ENCODE peak calls at places on chromosomes 7 and 10, in seven cellular contexts. N is tibial nerve, F is psoas muscle, Y is heart right ventricle, Q is cardiac muscle cell, Z is uterus, M is tibial artery. P is an unnamed sample.

GRCh38 chr7:74625446-74625845 is 32.1 kb upstream of the GTF2I start:
- DNase-seq in Q (no peak), F (no peak), Z (no peak), N (peak), Y (no peak), M (no peak), P (no peak)

GRCh38 chr10:127694580-127695193 is 42.3 kb upstream of the FOXI2 start:
- DNase-seq in M (no peak), Y (no peak), F (no peak), Q (peak), Z (no peak), N (no peak), P (peak)

GRCh38 chr10:71974489-71975011 is 10.4 kb downstream of the CHST3 start:
- DNase-seq in Y (no peak), Z (no peak), F (peak), N (no peak), Q (no peak), M (peak), P (no peak)

GRCh38 chr10:93083743-93084539 is 10.2 kb downstream of the CYP26A1 start:
- DNase-seq in F (no peak), Y (no peak), Z (no peak), M (no peak), Q (no peak), N (no peak), P (no peak)

GRCh38 chr10:17993361-17993760 is 41.6 kb downstream of the SLC39A12 start:
- DNase-seq in F (no peak), M (no peak), Z (no peak), Y (no peak), Q (no peak), N (no peak), P (no peak)

GRCh38 chr7:10644849-10645248 is 328.8 kb upstream of the PHF14 start:
- DNase-seq in F (no peak), M (no peak), Z (no peak), Y (no peak), Q (no peak), N (no peak), P (no peak)

GRCh38 chr10:89795840-89796239 is 94.5 kb downstream of the KIF20B start:
- DNase-seq in N (no peak), Z (no peak), Y (no peak), F (no peak), M (no peak), Q (no peak), P (no peak)

GRCh38 chr10:91163709-91164474 is 56.6 kb upstream of the PCGF5 start:
- DNase-seq in Q (peak), M (peak), Y (peak), N (peak), F (peak), Z (peak), P (peak)

GRCh38 chr7:41003031-41003925 is 699.6 kb downstream of the INHBA start:
- DNase-seq in Q (peak), Y (no peak), Z (no peak), F (peak), M (no peak), N (no peak), P (peak)

GRCh38 chr7:147547252-147547897 is 1043.2 kb upstream of the C7orf33 start:
- DNase-seq in Z (no peak), M (no peak), Y (no peak), F (no peak), Q (peak), N (no peak), P (peak)

GRCh38 chr7:116802144-116802747 is 60.1 kb upstream of the CAPZA2 start:
- DNase-seq in F (no peak), M (no peak), Z (no peak), Q (no peak), Y (no peak), N (no peak), P (no peak)

GRCh38 chr7:126178865-126179264 is 1073.9 kb downstream of the GRM8 start:
- DNase-seq in Y (no peak), F (no peak), Z (no peak), M (no peak), Q (no peak), N (no peak), P (no peak)

GRCh38 chr7:69596056-69596455 is 2.2 kb upstream of the AUTS2 start:
- DNase-seq in M (no peak), Q (no peak), N (no peak), Z (no peak), F (no peak), Y (no peak), P (no peak)

GRCh38 chr7:4235596-4235995 is 446.5 kb upstream of the FOXK1 start:
- DNase-seq in Q (no peak), Z (no peak), N (no peak), F (no peak), Y (no peak), M (peak), P (no peak)

GRCh38 chr7:45985902-45986301 is 64.8 kb upstream of the IGFBP3 start:
- DNase-seq in N (no peak), M (no peak), Q (no peak), Z (no peak), F (no peak), Y (no peak), P (no peak)

GRCh38 chr10:121154846-121155245 is 303.7 kb downstream of the WDR11 start:
- DNase-seq in F (no peak), Y (no peak), M (no peak), Q (no peak), N (peak), Z (no peak), P (no peak)

GRCh38 chr10:35400600-35401268 is 64.4 kb downstream of the CCNY start:
- DNase-seq in Z (no peak), N (no peak), Q (no peak), M (no peak), Y (no peak), F (no peak), P (no peak)

GRCh38 chr7:42283553-42283952 is 46.5 kb upstream of the GLI3 start:
- DNase-seq in N (no peak), Y (no peak), M (no peak), F (peak), Z (no peak), Q (no peak), P (no peak)

GRCh38 chr10:119687192-119688032 is 36.2 kb downstream of the BAG3 start:
- DNase-seq in F (no peak), M (no peak), Y (no peak), Z (no peak), N (no peak), Q (peak), P (no peak)

GRCh38 chr7:117023325-117023854 is 70.1 kb downstream of the ST7 start:
- DNase-seq in N (no peak), M (no peak), F (no peak), Z (no peak), Q (no peak), Y (no peak), P (no peak)

GRCh38 chr7:155355745-155356144 is 58.1 kb downstream of the INSIG1 start:
- DNase-seq in Z (no peak), Y (no peak), N (no peak), Q (no peak), M (peak), F (no peak), P (no peak)

GRCh38 chr7:116075351-116076145 is 45.0 kb upstream of the TFEC start:
- DNase-seq in M (no peak), Y (no peak), Z (no peak), F (no peak), N (no peak), Q (no peak), P (no peak)

GRCh38 chr7:22859676-22860290 is 37.1 kb upstream of the TOMM7 start:
- DNase-seq in Z (no peak), M (no peak), Q (no peak), F (no peak), Y (no peak), N (no peak), P (no peak)

GRCh38 chr7:155378580-155378934 is 79.4 kb upstream of the EN2 start:
- DNase-seq in F (no peak), Q (no peak), Z (no peak), M (no peak), Y (no peak), N (no peak), P (no peak)

GRCh38 chr7:25196132-25196896 is 32.0 kb downstream of the NPVF start:
- DNase-seq in F (no peak), Q (no peak), Z (no peak), Y (no peak), N (no peak), M (no peak), P (no peak)

GRCh38 chr10:14436233-14436632 is 105.5 kb upstream of the FRMD4A start:
- DNase-seq in Z (no peak), F (no peak), M (no peak), Q (no peak), N (no peak), Y (no peak), P (no peak)

GRCh38 chr10:69552268-69552667 is 21.0 kb downstream of the NEUROG3 start:
- DNase-seq in F (no peak), N (no peak), Z (no peak), Q (no peak), Y (no peak), M (no peak), P (no peak)

GRCh38 chr7:70630647-70631457 is 501.1 kb upstream of the GALNT17 start:
- DNase-seq in Q (no peak), N (no peak), F (peak), Y (no peak), Z (peak), M (no peak), P (no peak)

GRCh38 chr10:1163204-1163660 is 107.0 kb downstream of the WDR37 start:
- DNase-seq in Q (no peak), F (no peak), Y (no peak), N (no peak), M (peak), Z (no peak), P (no peak)

GRCh38 chr10:33216661-33217427 is 117.6 kb downstream of the NRP1 start:
- DNase-seq in Y (no peak), F (no peak), Q (no peak), M (no peak), Z (no peak), N (no peak), P (no peak)

GRCh38 chr7:92437956-92438491 is 9.3 kb upstream of the GATAD1 start:
- DNase-seq in N (no peak), Z (no peak), M (no peak), Y (no peak), Q (no peak), F (no peak), P (no peak)

GRCh38 chr7:149285581-149285975 is 23.6 kb downstream of the ZNF783 start:
- DNase-seq in Y (peak), F (no peak), Q (peak), N (no peak), M (no peak), Z (no peak), P (no peak)

GRCh38 chr7:27872281-27873005 is 132.5 kb downstream of the TAX1BP1 start:
- DNase-seq in Z (no peak), M (no peak), N (no peak), Y (no peak), F (no peak), Q (no peak), P (no peak)

GRCh38 chr10:123808286-123808685 is 83.3 kb downstream of the CPXM2 start:
- DNase-seq in Q (no peak), Y (no peak), N (no peak), F (no peak), M (no peak), Z (no peak), P (no peak)

GRCh38 chr10:132452216-132452650 is 55.2 kb downstream of the PWWP2B start:
- DNase-seq in Q (no peak), Z (no peak), F (peak), M (no peak), Y (no peak), N (no peak), P (no peak)
- TF ChIP-seq CTCF in Q (no peak), Z (no peak), F (peak), M (no peak), Y (peak), N (no peak), P (no peak)

GRCh38 chr10:19634163-19634562 is 182.1 kb upstream of the PLXDC2 start:
- DNase-seq in M (no peak), Z (no peak), Y (no peak), Q (no peak), N (no peak), F (no peak), P (no peak)

GRCh38 chr10:19628767-19629443 is 187.3 kb upstream of the PLXDC2 start:
- DNase-seq in M (no peak), N (no peak), Z (no peak), Y (no peak), Q (no peak), F (no peak), P (no peak)

GRCh38 chr10:19629559-19629958 is 186.7 kb upstream of the PLXDC2 start:
- DNase-seq in Z (peak), F (peak), M (peak), Y (peak), Q (peak), N (peak), P (no peak)
- H3K27ac ChIP-seq in Z (no peak), F (peak), M (peak), Y (no peak), Q (no peak), N (peak), P (no peak)

GRCh38 chr10:80203835-80204148 is 1.5 kb downstream of the ANXA11 start:
- DNase-seq in F (no peak), Y (no peak), N (no peak), M (no peak), Z (no peak), Q (no peak), P (no peak)
- H3K4me3 ChIP-seq in F (peak), Y (peak), N (peak), M (peak), Z (peak), Q (no peak), P (peak)

GRCh38 chr7:101507791-101508252 is 121.3 kb downstream of the MYL10 start:
- DNase-seq in Z (no peak), Q (peak), Y (no peak), F (no peak), M (no peak), N (no peak), P (no peak)
- TF ChIP-seq CTCF in Z (peak), Q (peak), Y (no peak), F (peak), M (peak), N (peak), P (no peak)

DNA sequence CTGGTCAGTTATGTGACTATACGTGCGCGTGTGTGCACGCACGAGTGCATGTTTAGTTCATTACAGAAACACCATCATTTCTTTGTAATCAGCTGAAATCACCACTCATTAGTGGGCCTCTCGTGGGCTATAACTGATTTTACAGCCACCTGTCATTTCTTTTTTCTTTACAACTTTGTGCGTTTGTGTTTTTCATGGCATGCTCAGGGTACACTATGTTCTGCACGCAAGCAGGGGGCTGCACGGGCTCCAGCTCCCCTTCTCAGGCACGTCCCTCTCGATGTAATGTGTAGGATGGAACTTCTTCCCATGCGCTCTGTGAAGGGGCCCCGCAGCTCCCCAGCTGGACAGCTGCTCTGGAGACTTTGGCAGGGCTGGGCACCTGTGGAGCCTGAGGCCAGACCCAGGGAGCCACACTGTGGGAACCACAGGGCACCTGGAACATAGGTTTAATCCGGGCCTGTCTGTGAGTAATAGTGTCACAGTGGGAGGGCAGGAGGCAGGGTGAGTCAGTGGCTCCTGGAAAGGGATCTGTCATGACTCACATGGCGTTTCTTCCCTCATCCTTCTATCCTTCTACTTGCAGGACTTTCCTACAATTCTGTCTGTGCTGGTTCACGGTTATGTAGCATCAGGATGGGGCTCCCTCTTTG is 4.9 kb downstream of the GCK start:
- DNase-seq in Q (no peak), M (no peak), F (no peak), Y (no peak), N (no peak), Z (no peak), P (no peak)
- H3K27ac ChIP-seq in Q (peak), M (no peak), F (no peak), Y (no peak), N (no peak), Z (no peak), P (no peak)

GRCh38 chr7:106281919-106282318 is 2.9 kb downstream of the NAMPT start:
- DNase-seq in Y (no peak), F (no peak), Z (no peak), M (no peak), Q (no peak), N (no peak), P (no peak)
- H3K4me3 ChIP-seq in Y (peak), F (peak), Z (no peak), M (no peak), Q (no peak), N (no peak), P (peak)

DNA sequence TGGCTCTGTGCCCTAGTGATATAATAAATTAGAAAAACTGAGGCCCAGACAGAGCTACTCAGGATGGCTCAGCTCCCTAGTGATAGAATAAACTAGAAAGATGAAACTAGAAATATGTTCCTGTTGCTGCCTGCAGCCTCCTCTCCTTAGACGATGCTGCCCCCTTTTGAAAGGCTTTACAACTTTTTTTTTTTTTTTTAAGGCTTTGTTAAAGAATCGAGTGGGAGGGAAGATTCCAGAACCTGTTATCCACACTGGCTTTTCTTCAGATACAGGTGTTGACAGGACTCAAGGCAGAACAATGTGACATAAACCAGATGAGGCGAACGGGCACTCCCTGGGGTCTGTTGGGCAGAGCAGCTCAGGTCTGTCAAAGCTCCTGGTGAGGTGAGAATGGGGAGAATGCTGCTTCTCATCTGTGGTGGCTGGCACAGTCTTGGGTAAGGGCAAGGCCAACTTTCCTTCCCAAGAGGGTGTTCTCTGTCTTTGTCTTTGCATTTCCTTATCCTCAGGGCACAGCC is 175.1 kb downstream of the COBL start:
- DNase-seq in Y (no peak), F (no peak), M (no peak), Z (no peak), N (no peak), Q (peak), P (no peak)
- TF ChIP-seq CTCF in Y (peak), F (peak), M (peak), Z (peak), N (peak), Q (peak), P (peak)

DNA sequence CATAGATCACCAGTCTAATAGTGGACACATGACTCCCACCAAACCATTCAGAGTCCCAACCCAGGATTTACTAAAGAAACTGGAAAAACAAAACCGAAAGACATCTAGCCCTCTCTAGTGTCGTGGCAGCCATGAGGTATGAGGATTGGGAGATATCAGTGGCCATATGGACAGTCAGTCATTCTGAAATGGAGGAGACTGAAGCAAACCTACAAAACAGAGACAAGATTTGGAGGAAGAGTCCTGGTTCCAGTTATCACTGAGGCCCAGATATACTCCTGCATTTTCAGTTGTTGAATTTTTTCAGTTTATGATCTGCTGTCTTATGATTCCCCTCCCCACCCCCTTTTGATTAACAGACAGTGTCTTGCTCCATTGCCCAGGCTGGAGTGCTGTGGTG is 9.1 kb upstream of the RALA start:
- DNase-seq in M (no peak), Z (no peak), F (no peak), Q (no peak), Y (no peak), N (no peak), P (no peak)
- H3K27ac ChIP-seq in M (no peak), Z (no peak), F (no peak), Q (no peak), Y (no peak), N (no peak), P (no peak)

DNA sequence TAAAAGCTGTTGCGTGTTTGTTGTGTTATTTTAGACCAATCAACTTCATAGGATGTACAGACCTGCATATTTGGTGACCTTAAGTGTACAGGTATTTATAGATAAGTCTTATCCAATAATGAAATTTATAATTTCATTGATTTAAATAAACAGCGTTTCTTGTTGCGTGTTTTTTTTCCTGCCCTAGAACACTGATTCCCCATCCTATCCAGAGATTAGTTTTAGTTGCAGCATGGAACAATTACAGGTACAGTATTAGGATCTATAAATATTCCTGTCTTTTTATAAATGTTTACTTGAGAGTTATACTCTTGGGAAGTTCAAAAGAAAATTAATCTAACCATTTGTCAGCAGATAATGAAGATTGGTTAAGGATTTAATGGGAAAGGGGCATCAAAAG is 2.1 kb upstream of the BMI1 start:
- DNase-seq in Z (no peak), M (no peak), F (no peak), Y (no peak), Q (no peak), N (no peak), P (no peak)
- H3K4me3 ChIP-seq in Z (no peak), M (no peak), F (peak), Y (no peak), Q (no peak), N (no peak), P (no peak)

DNA sequence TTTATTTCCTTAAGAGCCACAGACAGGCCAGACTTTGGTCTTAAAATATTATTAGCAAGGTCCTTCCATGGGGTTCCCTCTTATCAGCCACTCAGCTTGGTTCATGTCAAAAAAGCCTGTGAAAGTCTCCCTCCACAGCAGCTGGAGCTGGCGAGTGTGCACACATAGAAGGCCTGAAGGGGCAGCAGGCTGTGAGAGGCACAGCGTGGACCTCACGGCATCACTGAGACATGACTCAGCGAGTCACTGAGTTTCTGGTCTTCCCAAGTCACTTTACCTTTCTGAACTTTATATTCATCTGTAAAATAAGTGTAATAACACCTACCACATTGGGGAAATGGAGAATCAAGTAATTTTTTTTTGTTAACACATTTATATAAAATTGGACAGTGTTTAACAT is 8.7 kb downstream of the TAF3 start:
- DNase-seq in Z (no peak), N (no peak), Y (no peak), Q (peak), F (no peak), M (no peak), P (no peak)
- TF ChIP-seq CTCF in Z (no peak), N (no peak), Y (no peak), Q (peak), F (no peak), M (no peak), P (no peak)

P was measured in lung.